ENCODE peak calls at places on chromosomes 6 and 20, in four cellular contexts. S is uterus, Y is right atrium auricular region, I is AG04450. A is an unnamed sample.
A peak's percentile ranks its signal among the peaks of the same experiment; 100 is the strongest.

GRCh38 chr6:33788694-33789549 is at the start of gene LEMD2:
- DNase-seq in S (peak; percentile 96), Y (peak; percentile 93), I (peak; percentile 84), A (peak; percentile 91)

GRCh38 chr20:37986873-37987601 is 46.2 kb downstream of the TTI1 start:
- DNase-seq in Y (peak; percentile 72), S (peak; percentile 23), I (peak; percentile 6), A (no peak)

GRCh38 chr6:169692516-169692915 is 9.3 kb downstream of the WDR27 start:
- DNase-seq in Y (no peak), I (no peak), S (no peak), A (no peak)

GRCh38 chr6:83192871-83193746 is at the start of the genes PGM3 and RWDD2A:
- DNase-seq in Y (peak; percentile 93), I (peak; percentile 58), S (peak; percentile 87), A (peak; percentile 88)

GRCh38 chr6:24775520-24776058 is 852 bp downstream of the GMNN start:
- DNase-seq in I (no peak), S (no peak), Y (no peak), A (no peak)

GRCh38 chr6:33628401-33628964 is 7.4 kb downstream of the ITPR3 start:
- DNase-seq in Y (no peak), S (no peak), I (no peak), A (no peak)

GRCh38 chr6:18276610-18277009 is 12.3 kb upstream of the DEK start:
- DNase-seq in Y (no peak), I (no peak), S (no peak), A (no peak)

GRCh38 chr20:31720486-31721407 is 1.9 kb downstream of the BCL2L1 start:
- DNase-seq in Y (no peak), I (no peak), S (no peak), A (no peak)

GRCh38 chr6:144578385-144579350 is 293.5 kb downstream of the UTRN start:
- DNase-seq in Y (no peak), S (no peak), I (no peak), A (no peak)

GRCh38 chr6:16236009-16236501 is 2.3 kb upstream of the GMPR start:
- DNase-seq in S (no peak), I (no peak), Y (no peak), A (no peak)

GRCh38 chr20:7637184-7637583 is 303.1 kb downstream of the HAO1 start:
- DNase-seq in Y (no peak), S (no peak), I (no peak), A (no peak)

GRCh38 chr6:134267917-134268361 is 50.0 kb downstream of the SGK1 start:
- DNase-seq in I (no peak), S (peak; percentile 28), Y (no peak), A (no peak)

GRCh38 chr6:44712353-44713147 is 325.0 kb downstream of the CDC5L start:
- DNase-seq in S (no peak), Y (no peak), I (no peak), A (peak; percentile 37)

GRCh38 chr6:166870602-166871208 is 85.6 kb downstream of the RNASET2 start:
- DNase-seq in I (no peak), Y (no peak), S (no peak), A (no peak)

GRCh38 chr20:3889489-3890409 is 562 bp downstream of the PANK2 start:
- DNase-seq in Y (no peak), I (no peak), S (peak; percentile 40), A (no peak)

GRCh38 chr6:8435093-8435844 is at the start of gene SLC35B3:
- DNase-seq in S (peak; percentile 95), Y (peak; percentile 93), I (peak; percentile 69), A (peak; percentile 97)

GRCh38 chr6:125222531-125223455 is 69.2 kb downstream of the TPD52L1 start:
- DNase-seq in I (no peak), Y (no peak), S (no peak), A (no peak)

GRCh38 chr6:4459032-4459431 is 317.2 kb upstream of the CDYL start:
- DNase-seq in I (peak; percentile 63), Y (peak; percentile 62), S (no peak), A (no peak)

GRCh38 chr6:33305052-33305451 is 6.3 kb upstream of the RGL2 start:
- DNase-seq in I (no peak), Y (no peak), S (no peak), A (no peak)

GRCh38 chr6:137657351-137657911 is 163.2 kb upstream of the OLIG3 start:
- DNase-seq in S (no peak), I (no peak), Y (no peak), A (no peak)

GRCh38 chr6:79630883-79631799 is at the start of gene SH3BGRL2:
- DNase-seq in S (peak; percentile 67), Y (peak; percentile 76), I (peak; percentile 24), A (peak; percentile 86)

GRCh38 chr6:143529095-143529494 is 17.6 kb upstream of the FUCA2 start:
- DNase-seq in Y (no peak), I (no peak), S (no peak), A (no peak)

GRCh38 chr6:12077021-12077420 is 64.9 kb downstream of the HIVEP1 start:
- DNase-seq in S (no peak), I (no peak), Y (no peak), A (no peak)

GRCh38 chr20:59835057-59835447 is 98.4 kb downstream of the SYCP2 start:
- DNase-seq in S (peak; percentile 9), I (no peak), Y (peak; percentile 49), A (no peak)

GRCh38 chr20:46646659-46647380 is 4.4 kb downstream of the SLC13A3 start:
- DNase-seq in I (no peak), Y (no peak), S (no peak), A (no peak)

GRCh38 chr6:126905917-126906316 is 212.6 kb upstream of the RSPO3 start:
- DNase-seq in S (no peak), I (no peak), Y (no peak), A (no peak)

GRCh38 chr6:125363360-125364121 is 61.8 kb upstream of the HDDC2 start:
- DNase-seq in I (no peak), Y (peak; percentile 83), S (peak; percentile 58), A (peak; percentile 74)

GRCh38 chr6:36130672-36131516 is 581 bp downstream of the MAPK13 start:
- DNase-seq in I (no peak), S (no peak), Y (no peak), A (no peak)
- TF ChIP-seq CTCF in I (no peak), S (no peak), Y (no peak), A (peak; percentile 53)

DNA sequence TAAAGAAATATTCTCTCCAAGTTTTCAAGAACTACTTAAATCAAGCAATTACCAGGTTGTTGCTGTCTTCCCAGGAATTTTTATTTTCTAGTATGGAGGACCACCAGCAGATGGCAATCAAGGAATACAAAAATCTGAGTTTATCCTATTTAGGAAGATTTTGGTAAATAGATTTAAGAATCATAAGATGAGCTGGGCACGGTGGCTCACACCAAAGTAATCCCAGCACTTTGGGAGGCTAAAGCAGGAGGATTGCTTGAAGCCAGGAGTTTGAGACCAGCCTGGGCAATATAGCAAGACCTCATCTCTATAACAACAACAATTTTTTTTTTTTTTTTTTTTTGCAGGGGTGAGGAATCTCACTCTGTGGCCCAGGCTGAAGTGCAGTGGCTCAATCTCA is 19.3 kb upstream of the SEC63 start:
- DNase-seq in S (no peak), I (no peak), Y (no peak), A (no peak)
- TF ChIP-seq CTCF in S (peak; percentile 36), I (peak; percentile 54), Y (peak; percentile 20), A (peak; percentile 77)

GRCh38 chr6:155185544-155185943 is 78.3 kb upstream of the CLDN20 start:
- DNase-seq in S (no peak), I (no peak), Y (no peak), A (no peak)
- TF ChIP-seq CTCF in S (no peak), I (no peak), Y (no peak), A (no peak)

DNA sequence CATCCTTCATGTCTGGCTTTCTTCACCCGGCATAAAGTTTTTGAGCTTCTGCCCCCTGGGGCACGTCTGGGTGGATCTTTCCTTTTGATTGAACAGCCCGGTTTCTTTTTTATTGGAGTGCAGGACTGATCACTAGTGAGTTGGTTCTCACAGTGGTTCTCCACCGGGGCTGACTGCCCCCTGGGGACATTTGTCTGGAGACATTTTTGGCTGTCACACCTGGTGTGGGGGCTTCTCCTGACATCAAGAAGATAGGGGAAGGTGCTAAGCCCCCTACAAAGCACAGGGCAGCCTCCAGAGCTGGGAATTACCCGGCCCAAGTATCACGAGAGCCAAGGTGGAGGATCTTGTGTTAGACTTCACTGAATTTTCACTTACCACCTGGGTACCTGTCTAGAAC is 25.7 kb upstream of the IRF4 start:
- DNase-seq in I (no peak), S (no peak), Y (no peak), A (no peak)
- TF ChIP-seq CTCF in I (no peak), S (no peak), Y (no peak), A (no peak)

GRCh38 chr6:111541720-111542065 is 58.7 kb upstream of the REV3L start:
- DNase-seq in S (no peak), I (no peak), Y (no peak), A (no peak)

GRCh38 chr6:111540971-111541719 is 58.1 kb upstream of the REV3L start:
- DNase-seq in Y (no peak), S (no peak), I (no peak), A (no peak)

GRCh38 chr6:111534366-111534765 is 51.3 kb upstream of the REV3L start:
- DNase-seq in S (peak; percentile 33), I (no peak), Y (no peak), A (no peak)

GRCh38 chr6:111533087-111533784 is 50.2 kb upstream of the REV3L start:
- DNase-seq in S (no peak), I (no peak), Y (no peak), A (no peak)

GRCh38 chr6:111536888-111537287 is 53.9 kb upstream of the REV3L start:
- DNase-seq in Y (no peak), S (no peak), I (no peak), A (no peak)
- TF ChIP-seq CTCF in Y (no peak), S (no peak), I (no peak), A (no peak)

A was measured in type B pancreatic cell.